ENCODE peak calls at places on chromosomes 1 and 21, in ten cellular contexts. C is type B pancreatic cell, Z is nephron progenitor cell, U is activated T-cell treated with anti-CD3 and anti-CD28 coated beads for 1 hour, W is GM12891, Q is IMR-90, F is iris pigment epithelial cell, H is cerebellar cortex, X is posterior cingulate gyrus, S is activated T-helper 1 cell treated with Interleukin-2 at 50 U/mL for 16 hours. K is an unnamed sample.

GRCh38 chr1:237041795-237042466 is at the start of gene RYR2:
- DNase-seq in Z (peak; percentile 71), X (peak; percentile 52), F (peak; percentile 17), Q (no peak), C (no peak), W (peak; percentile 21), U (no peak), H (peak; percentile 68), S (no peak), K (no peak)

GRCh38 chr1:231806623-231807470 is 180.3 kb downstream of the DISC1 start:
- DNase-seq in F (peak; percentile 36), Q (peak; percentile 8), S (no peak), Z (peak; percentile 62), U (no peak), H (peak; percentile 61), C (no peak), X (peak; percentile 39), W (peak; percentile 49), K (peak; percentile 15)

GRCh38 chr1:91630803-91631202 is 130.2 kb downstream of the CDC7 start:
- DNase-seq in H (no peak), Q (no peak), C (no peak), Z (no peak), U (no peak), S (no peak), X (no peak), W (no peak), F (no peak), K (no peak)

GRCh38 chr1:65674522-65674921 is 118.2 kb upstream of the PDE4B start:
- DNase-seq in Q (no peak), U (no peak), C (no peak), Z (no peak), H (no peak), S (no peak), X (no peak), W (no peak), F (no peak), K (no peak)

GRCh38 chr1:200359610-200360163 is 50.1 kb downstream of the ZNF281 start:
- DNase-seq in H (no peak), Q (peak; percentile 83), S (no peak), U (no peak), F (peak; percentile 84), C (no peak), Z (no peak), X (no peak), W (no peak), K (peak; percentile 62)

GRCh38 chr1:222196736-222197135 is 351.2 kb downstream of the HHIPL2 start:
- DNase-seq in U (no peak), X (no peak), H (no peak), W (no peak), Q (no peak), C (no peak), F (no peak), S (no peak), Z (no peak), K (no peak)

GRCh38 chr1:14371806-14372497 is 226.5 kb upstream of the KAZN start:
- DNase-seq in F (no peak), S (no peak), W (no peak), U (no peak), X (no peak), H (no peak), C (no peak), Z (no peak), Q (no peak), K (no peak)

GRCh38 chr1:234589854-234590620 is 19.9 kb downstream of the IRF2BP2 start:
- DNase-seq in S (no peak), Z (no peak), C (no peak), U (no peak), H (no peak), F (peak; percentile 37), X (no peak), Q (no peak), W (no peak), K (no peak)

GRCh38 chr1:174401075-174401474 is 46.7 kb upstream of the GPR52 start:
- DNase-seq in F (no peak), U (no peak), S (no peak), X (no peak), Z (no peak), Q (no peak), H (no peak), W (no peak), C (no peak), K (no peak)

GRCh38 chr1:234645474-234645953 is 35.5 kb upstream of the IRF2BP2 start:
- DNase-seq in X (no peak), C (no peak), W (no peak), U (no peak), F (no peak), Z (no peak), S (no peak), H (no peak), Q (no peak), K (no peak)

GRCh38 chr1:206824327-206824726 is 41.1 kb upstream of the IL20 start:
- DNase-seq in Q (peak; percentile 51), H (no peak), U (no peak), Z (no peak), W (no peak), S (no peak), X (no peak), F (peak; percentile 57), C (no peak), K (no peak)

GRCh38 chr1:230143534-230143933 is 76.5 kb downstream of the GALNT2 start:
- DNase-seq in H (no peak), C (no peak), U (no peak), X (no peak), F (no peak), Q (no peak), Z (no peak), W (no peak), S (no peak), K (no peak)

GRCh38 chr21:25405991-25406390 is 201.3 kb downstream of the MRPL39 start:
- DNase-seq in C (no peak), H (no peak), W (no peak), Z (no peak), Q (no peak), F (no peak), U (no peak), S (no peak), X (no peak), K (no peak)

GRCh38 chr1:116682641-116683221 is 15.2 kb upstream of the IGSF3 start:
- DNase-seq in C (no peak), S (no peak), Q (no peak), W (no peak), X (no peak), U (no peak), Z (no peak), F (no peak), H (no peak), K (no peak)

K was measured in HFFc6.